ENCODE peak calls at places on chromosomes 7 and 10, in nine cellular contexts. S is stomach; W is DND-41; A is CD8-positive, alpha-beta T cell; J is cardiac muscle cell; E is PC-3; I is uterus; N is coronary artery; Z is lung. B is an unnamed sample.

GRCh38 chr10:22218448-22218847 is 633 bp upstream of the EBLN1 start:
- DNase-seq in W (no peak), I (no peak), J (peak; percentile 12), S (no peak), N (no peak), Z (no peak), E (no peak), A (no peak), B (no peak)

GRCh38 chr10:102396251-102396650 is 746 bp downstream of the NFKB2 start:
- DNase-seq in Z (no peak), E (no peak), N (no peak), I (no peak), W (no peak), S (no peak), A (no peak), J (no peak), B (no peak)

GRCh38 chr10:96124230-96125141 is 5.6 kb upstream of the ZNF518A start:
- DNase-seq in I (no peak), N (no peak), Z (peak; percentile 50), W (peak; percentile 61), E (no peak), A (no peak), J (peak; percentile 83), S (peak; percentile 51), B (peak; percentile 46)

GRCh38 chr10:110422548-110422947 is 75.2 kb upstream of the DUSP5 start:
- DNase-seq in I (no peak), A (no peak), S (no peak), W (no peak), J (no peak), N (no peak), E (no peak), Z (no peak), B (no peak)

GRCh38 chr10:104452977-104453376 is 99.3 kb downstream of the CFAP58 start:
- DNase-seq in N (no peak), A (no peak), J (no peak), E (no peak), S (no peak), W (no peak), I (no peak), Z (no peak), B (no peak)

GRCh38 chr10:24505759-24506158 is 217.9 kb downstream of the ARHGAP21 start:
- DNase-seq in N (peak; percentile 22), I (no peak), S (no peak), W (no peak), E (no peak), A (no peak), J (no peak), Z (no peak), B (no peak)

GRCh38 chr10:97024181-97025073 is 161.3 kb downstream of the SLIT1 start:
- DNase-seq in Z (no peak), I (peak; percentile 26), E (peak; percentile 84), A (no peak), N (no peak), W (no peak), J (peak; percentile 66), S (no peak), B (peak; percentile 62)

GRCh38 chr10:6351540-6351939 is 148.8 kb downstream of the PFKFB3 start:
- DNase-seq in W (no peak), A (no peak), N (no peak), J (no peak), I (no peak), S (no peak), E (no peak), Z (no peak), B (no peak)

GRCh38 chr10:70797840-70798239 is 12.7 kb upstream of the TBATA start:
- DNase-seq in W (no peak), S (no peak), J (no peak), I (no peak), Z (no peak), E (no peak), A (no peak), N (no peak), B (no peak)

GRCh38 chr7:40698921-40699260 is 564.1 kb downstream of the SUGCT start:
- DNase-seq in S (no peak), A (no peak), E (no peak), Z (no peak), I (no peak), W (no peak), J (no peak), N (no peak), B (no peak)

GRCh38 chr7:79652619-79653018 is 199.2 kb upstream of the MAGI2 start:
- DNase-seq in I (no peak), E (no peak), N (no peak), J (peak; percentile 50), A (no peak), S (no peak), W (no peak), Z (no peak), B (no peak)

GRCh38 chr7:134637441-134637840 is 9.2 kb upstream of the BPGM start:
- DNase-seq in N (no peak), A (no peak), W (no peak), I (no peak), E (no peak), J (no peak), S (no peak), Z (no peak), B (no peak)

GRCh38 chr7:99308461-99309074 is 17.1 kb upstream of the ARPC1A start:
- DNase-seq in A (no peak), Z (no peak), S (peak; percentile 57), N (no peak), J (no peak), E (peak; percentile 57), W (no peak), I (no peak), B (peak; percentile 41)

GRCh38 chr7:107605223-107605815 is 25.3 kb downstream of the BCAP29 start:
- DNase-seq in J (no peak), N (no peak), S (no peak), Z (no peak), I (no peak), A (no peak), E (no peak), W (no peak), B (no peak)

GRCh38 chr10:33660329-33660728 is 325.9 kb upstream of the NRP1 start:
- DNase-seq in Z (no peak), J (no peak), A (no peak), W (no peak), E (no peak), S (no peak), N (no peak), I (no peak), B (no peak)

GRCh38 chr10:64636461-64636860 is 1115.3 kb downstream of the REEP3 start:
- DNase-seq in J (no peak), Z (no peak), S (no peak), E (no peak), A (no peak), W (no peak), I (no peak), N (no peak), B (no peak)

GRCh38 chr10:64635906-64636305 is 1114.7 kb downstream of the REEP3 start:
- DNase-seq in Z (no peak), I (no peak), A (no peak), S (no peak), N (no peak), J (no peak), W (no peak), E (no peak), B (no peak)

DNA sequence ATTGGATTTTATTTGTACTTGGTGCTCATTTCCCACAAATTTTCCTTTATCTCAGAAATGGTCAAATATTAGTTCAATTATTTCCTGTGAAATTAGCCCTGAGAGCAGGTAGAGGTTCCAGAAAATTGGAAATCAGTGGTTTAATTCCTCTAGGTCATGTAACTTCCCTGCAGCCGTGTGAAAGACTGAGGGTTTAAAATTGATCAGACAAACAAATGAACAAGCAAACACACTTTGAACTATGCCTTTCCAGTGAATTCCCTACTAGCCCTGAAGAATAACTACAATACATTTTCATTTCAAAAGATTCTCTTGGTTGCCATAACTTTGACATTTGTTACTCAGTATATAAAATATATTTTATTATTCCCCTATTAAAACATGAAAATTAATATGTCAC is 1116.7 kb downstream of the REEP3 start:
- DNase-seq in S (no peak), I (no peak), N (no peak), J (no peak), A (no peak), Z (no peak), W (no peak), E (no peak), B (no peak)
- H3K27ac ChIP-seq in S (no peak overlapping the region), I (no peak overlapping the region), N (no peak overlapping the region), J (no peak overlapping the region), A (no peak overlapping the region), Z (no peak overlapping the region), W (no peak overlapping the region), E (no peak overlapping the region), B (no peak overlapping the region)

DNA sequence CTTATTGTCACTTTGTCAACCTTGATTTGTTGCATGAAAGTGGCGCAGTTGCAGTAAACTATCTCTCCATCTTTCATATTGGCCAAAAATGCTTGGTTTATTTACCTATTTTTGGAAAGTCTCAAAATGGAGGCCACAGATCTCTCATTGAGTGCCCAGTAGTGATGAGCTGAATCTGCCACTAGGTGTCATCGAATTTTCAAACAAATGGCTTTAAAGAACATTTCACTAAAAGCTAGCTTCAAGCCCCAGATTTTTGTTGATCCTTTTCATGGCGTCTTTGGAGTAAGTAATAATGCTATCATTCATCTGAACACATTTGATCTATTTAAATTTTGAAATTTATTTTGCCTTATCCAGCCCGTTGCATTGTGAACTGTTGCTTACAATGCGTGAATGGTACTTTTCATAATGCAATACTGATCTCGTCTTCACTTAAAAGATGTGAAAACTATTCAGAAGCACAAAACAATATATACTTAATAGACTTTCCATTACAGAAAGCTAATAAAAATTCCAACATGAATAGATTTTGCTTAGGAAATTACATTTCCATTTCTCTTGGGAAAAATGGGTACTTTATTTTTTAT is 236.2 kb downstream of the DNAJB9 start:
- DNase-seq in I (no peak), N (no peak), J (peak; percentile 64), E (peak; percentile 40), Z (no peak), W (peak; percentile 7), A (no peak), S (no peak), B (peak; percentile 11)
- TF ChIP-seq CTCF in I (no peak), N (peak; percentile 14), J (peak; percentile 63), E (peak; percentile 70), Z (no peak), W (peak; percentile 65), A (no peak), S (no peak), B (no peak)

GRCh38 chr7:15508258-15508657 is 53.6 kb downstream of the AGMO start:
- DNase-seq in S (no peak), E (peak; percentile 28), Z (no peak), N (no peak), A (no peak), W (no peak), I (no peak), J (peak; percentile 9), B (no peak)
- H3K27ac ChIP-seq in S (no peak overlapping the region), E (no peak overlapping the region), Z (no peak overlapping the region), N (no peak overlapping the region), A (no peak overlapping the region), W (no peak overlapping the region), I (no peak overlapping the region), J (no peak overlapping the region), B (no peak overlapping the region)

GRCh38 chr7:2445047-2445446 is 31.2 kb downstream of the GRIFIN start:
- DNase-seq in N (no peak), S (no peak), W (no peak), A (no peak), E (no peak), Z (no peak), I (no peak), J (peak; percentile 5), B (no peak)
- TF ChIP-seq CTCF in N (no peak), S (no peak), W (no peak), A (no peak), E (no peak), Z (no peak), I (no peak), J (no peak), B (no peak)

B was measured in RWPE1.